ENCODE peak calls at places on chromosomes 11 and 22, in four cellular contexts. D, T, V and I are unnamed samples.

GRCh38 chr22:37419916-37420655 is 7.2 kb downstream of the ELFN2 start:
- DNase-seq in D (no peak), T (peak; percentile 59), V (peak; percentile 10), I (no peak)

GRCh38 chr11:47950396-47950795 is 30.0 kb upstream of the PTPRJ start:
- DNase-seq in D (no peak), T (no peak), V (peak; percentile 72), I (no peak)

GRCh38 chr11:111101836-111102235 is 143.7 kb upstream of the POU2AF2 start:
- DNase-seq in D (no peak), T (no peak), V (no peak), I (no peak)

GRCh38 chr11:14417186-14417585 is 58.2 kb upstream of the RRAS2 start:
- DNase-seq in D (no peak), T (no peak), V (no peak), I (no peak)

GRCh38 chr11:14774738-14775137 is 117.3 kb downstream of the CYP2R1 start:
- DNase-seq in D (no peak), T (no peak), V (no peak), I (no peak)

GRCh38 chr11:62256281-62256680 is 13.7 kb upstream of the SCGB2A2 start:
- DNase-seq in D (no peak), T (no peak), V (no peak), I (no peak)

GRCh38 chr11:92811341-92811740 is 158.1 kb upstream of the MTNR1B start:
- DNase-seq in D (no peak), T (no peak), V (no peak), I (no peak)

GRCh38 chr11:97794876-97795275 is 1225.9 kb upstream of the CNTN5 start:
- DNase-seq in D (no peak), T (no peak), V (no peak), I (no peak)

GRCh38 chr22:40190501-40190900 is 12.8 kb downstream of the TNRC6B start:
- DNase-seq in D (no peak), T (no peak), V (no peak), I (no peak)

GRCh38 chr11:79472736-79473536 is 32.1 kb upstream of the TENM4 start:
- DNase-seq in D (no peak), T (no peak), V (no peak), I (no peak)

GRCh38 chr11:64120951-64121569 is 44.9 kb downstream of the MACROD1 start:
- DNase-seq in D (no peak), T (no peak), V (no peak), I (no peak)

GRCh38 chr11:83720675-83721074 is 434.5 kb upstream of the CCDC90B start:
- DNase-seq in D (no peak), T (no peak), V (no peak), I (no peak)

GRCh38 chr22:24579242-24579569 is 13.7 kb downstream of the LRRC75B start:
- DNase-seq in D (no peak), T (no peak), V (no peak), I (no peak)

GRCh38 chr11:33753304-33753703 is 17.1 kb upstream of the CD59 start:
- DNase-seq in D (no peak), T (peak; percentile 48), V (peak; percentile 83), I (no peak)

GRCh38 chr11:45254070-45254469 is 32.1 kb downstream of the SYT13 start:
- DNase-seq in D (no peak), T (no peak), V (no peak), I (no peak)